ENCODE peak calls at places on chromosomes 13 and 19, in seven cellular contexts. S is progenitor cell of endocrine pancreas, Z is type B pancreatic cell, F is choroid plexus epithelial cell, Q is OCI-LY7, W is thoracic aorta, K is dorsolateral prefrontal cortex. L is an unnamed sample.

GRCh38 chr19:28971011-28971410 is 241.9 kb downstream of the UQCRFS1 start:
- DNase-seq in W (no peak), Q (no peak), K (no peak), F (peak; percentile 52), S (no peak), Z (no peak), L (no peak)

GRCh38 chr13:24982333-24982999 is 113.5 kb upstream of the PABPC3 start:
- DNase-seq in F (no peak), Q (no peak), W (no peak), S (no peak), K (no peak), Z (no peak), L (no peak)

GRCh38 chr13:98466634-98467236 is 110.2 kb downstream of the STK24 start:
- DNase-seq in S (peak; percentile 37), Z (no peak), Q (no peak), K (no peak), F (peak; percentile 74), W (no peak), L (peak; percentile 42)

GRCh38 chr19:48807590-48808308 is 3.1 kb downstream of the BCAT2 start:
- DNase-seq in K (no peak), W (no peak), S (no peak), Q (no peak), Z (no peak), F (no peak), L (no peak)

GRCh38 chr13:48446454-48446853 is 33.5 kb upstream of the LPAR6 start:
- DNase-seq in W (no peak), Z (no peak), F (peak; percentile 75), S (no peak), K (no peak), Q (no peak), L (peak; percentile 29)

GRCh38 chr19:17468302-17469091 is 1.8 kb upstream of the SLC27A1 start:
- DNase-seq in W (no peak), F (peak; percentile 26), S (no peak), K (peak; percentile 45), Q (no peak), Z (no peak), L (no peak)

GRCh38 chr19:42514449-42514848 is 13.8 kb downstream of the CEACAM1 start:
- DNase-seq in Q (no peak), F (no peak), S (no peak), W (no peak), Z (no peak), K (no peak), L (no peak)

GRCh38 chr19:4816388-4817165 is 14.9 kb downstream of the TICAM1 start:
- DNase-seq in Z (no peak), F (no peak), S (no peak), K (no peak), Q (no peak), W (no peak), L (no peak)

GRCh38 chr13:77338961-77339401 is 12.1 kb upstream of the MYCBP2 start:
- DNase-seq in S (no peak), W (no peak), K (no peak), Z (no peak), F (no peak), Q (peak; percentile 73), L (no peak)

GRCh38 chr13:51259359-51259645 is 37.1 kb downstream of the FAM124A start:
- DNase-seq in Z (no peak), Q (no peak), S (no peak), K (no peak), W (no peak), F (no peak), L (no peak)

GRCh38 chr13:45728759-45729158 is 26.6 kb downstream of the CBY2 start:
- DNase-seq in Q (peak; percentile 29), F (no peak), S (no peak), W (no peak), Z (no peak), K (no peak), L (peak; percentile 23)
- TF ChIP-seq CTCF in Q (peak; percentile 74), F (no peak), S (peak; percentile 65), W (no peak), Z (peak; percentile 68), K (no peak), L (peak; percentile 15)

GRCh38 chr19:33868821-33869412 is 72.2 kb downstream of the KCTD15 start:
- DNase-seq in K (peak; percentile 59), S (no peak), F (peak; percentile 51), Q (no peak), Z (peak; percentile 72), W (no peak), L (peak; percentile 20)
- TF ChIP-seq CTCF in K (peak; percentile 13), S (no peak), F (peak; percentile 27), Q (no peak), Z (no peak), W (no peak), L (no peak)

DNA sequence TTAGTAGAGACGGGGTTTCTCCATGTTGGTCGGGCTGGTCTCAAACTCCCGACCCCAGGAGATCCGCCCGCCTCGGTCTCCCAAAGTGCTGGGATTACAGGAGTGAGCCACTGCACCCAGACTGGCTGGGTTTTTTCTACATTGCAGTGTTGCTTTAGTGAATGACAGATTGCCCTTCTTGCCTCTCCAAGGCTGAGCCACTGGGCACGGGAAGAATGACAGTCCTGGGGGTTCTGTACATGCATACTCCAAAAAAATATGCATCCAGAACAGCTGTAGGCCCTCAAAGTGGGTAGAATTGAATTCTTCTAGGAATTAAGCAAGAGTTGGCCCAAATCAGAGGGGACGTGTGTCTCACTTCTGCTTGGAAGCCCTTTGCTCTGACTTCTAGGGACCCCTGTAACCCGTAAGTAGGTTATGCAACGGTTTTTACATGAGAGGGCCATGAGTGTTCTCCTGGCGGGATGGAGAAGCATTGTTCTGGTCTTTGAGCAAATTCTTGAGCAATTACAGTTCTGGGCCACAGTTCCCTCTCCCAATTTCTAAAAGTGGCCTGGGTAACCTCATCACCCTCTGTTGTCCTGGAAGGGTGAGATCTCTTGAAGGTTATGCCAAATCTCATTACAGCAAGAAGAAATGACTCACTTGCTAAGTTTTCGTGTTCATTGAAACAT is 3.6 kb downstream of the ACTN4 start:
- DNase-seq in S (no peak), F (peak; percentile 48), W (no peak), Q (no peak), Z (no peak), K (no peak), L (peak; percentile 69)
- TF ChIP-seq CTCF in S (no peak), F (no peak), W (peak; percentile 44), Q (no peak), Z (no peak), K (no peak), L (no peak)

GRCh38 chr13:103794526-103794925 is 728.3 kb upstream of the SLC10A2 start:
- DNase-seq in F (no peak), Z (no peak), W (no peak), S (no peak), Q (no peak), K (no peak), L (no peak)

GRCh38 chr13:103795892-103796478 is 729.8 kb upstream of the SLC10A2 start:
- DNase-seq in Q (no peak), K (no peak), S (no peak), F (no peak), W (no peak), Z (no peak), L (no peak)

GRCh38 chr13:103803349-103803748 is 737.1 kb upstream of the SLC10A2 start:
- DNase-seq in W (no peak), S (no peak), Z (no peak), Q (no peak), F (no peak), K (no peak), L (no peak)

GRCh38 chr13:103799028-103799427 is 732.8 kb upstream of the SLC10A2 start:
- DNase-seq in S (no peak), Q (no peak), F (peak; percentile 2), Z (no peak), W (no peak), K (no peak), L (no peak)
- TF ChIP-seq CTCF in S (no peak), Q (no peak), F (no peak), Z (no peak), W (no peak), K (no peak), L (no peak)

DNA sequence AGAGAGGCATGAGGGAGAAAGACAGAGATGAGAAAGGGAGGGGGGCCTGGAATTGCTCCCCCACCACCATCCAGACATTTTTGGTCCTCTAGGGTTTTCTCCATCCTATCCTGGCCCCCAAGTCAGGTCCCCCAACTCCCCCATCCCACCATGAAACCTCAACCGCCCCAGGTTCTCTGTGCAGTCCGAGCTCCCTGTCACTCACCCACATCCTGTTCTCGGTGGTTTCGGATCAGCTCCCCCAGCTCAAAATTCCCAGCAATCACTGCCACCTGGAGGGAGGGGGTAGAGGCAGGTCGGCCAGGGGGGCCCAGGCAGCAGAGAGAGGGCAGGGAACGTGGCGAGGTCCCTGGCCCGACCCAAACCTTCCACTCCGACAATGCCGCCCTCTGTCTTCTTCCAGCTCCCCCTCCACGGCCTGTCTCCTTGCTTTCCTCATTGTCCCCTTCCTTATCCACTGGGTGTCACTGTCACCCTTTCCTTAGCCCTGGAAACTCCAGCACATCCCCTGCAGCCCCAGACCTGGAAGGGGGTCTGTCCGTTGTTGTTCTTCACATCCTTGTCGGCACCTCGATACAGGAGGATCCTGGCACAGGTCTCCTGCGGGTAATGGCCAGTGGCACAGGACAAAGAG is 15.6 kb downstream of the SHANK1 start:
- DNase-seq in S (no peak), W (no peak), K (no peak), Z (no peak), F (no peak), Q (no peak), L (no peak)
- TF ChIP-seq CTCF in S (no peak), W (no peak), K (peak; percentile 19), Z (peak; percentile 56), F (no peak), Q (no peak), L (no peak)

L was measured in RWPE1.